ENCODE peak calls at places on chromosomes 13 and 19, in nine cellular contexts. K is AG09319, M is BJ, S is lower leg skin, D is bronchial epithelial cell, Q is left ventricle myocardium inferior, B is brain microvascular endothelial cell, A is AG04450, I is H9. F is an unnamed sample.

GRCh38 chr19:23596872-23597271 is 90.1 kb downstream of the ZNF675 start:
- DNase-seq in I (no peak), S (no peak), D (no peak), M (no peak), Q (no peak), A (no peak), B (no peak), K (no peak), F (no peak)

GRCh38 chr19:33325920-33326319 is 23.6 kb upstream of the CEBPA start:
- DNase-seq in I (no peak), K (no peak), D (no peak), S (no peak), M (no peak), A (no peak), B (no peak), Q (no peak), F (no peak)

GRCh38 chr19:18743281-18743825 is 47.8 kb downstream of the COMP start:
- DNase-seq in S (no peak), I (peak; percentile 29), B (peak; percentile 60), K (no peak), Q (peak; percentile 79), D (peak; percentile 17), M (no peak), A (peak; percentile 24), F (no peak)

GRCh38 chr19:28785961-28786360 is 427.0 kb downstream of the UQCRFS1 start:
- DNase-seq in A (no peak), M (no peak), K (no peak), B (no peak), S (no peak), I (peak; percentile 58), Q (no peak), D (no peak), F (no peak)

GRCh38 chr13:38844581-38844980 is 146.1 kb downstream of the STOML3 start:
- DNase-seq in I (no peak), S (no peak), K (no peak), D (no peak), B (no peak), M (no peak), A (no peak), Q (no peak), F (no peak)

GRCh38 chr19:44722131-44723121 is 23.5 kb downstream of the CEACAM16 start:
- DNase-seq in Q (no peak), I (no peak), K (no peak), M (no peak), S (no peak), A (no peak), B (no peak), D (no peak), F (peak; percentile 40)

GRCh38 chr13:30423891-30424290 is 1.6 kb downstream of the UBE2L5 start:
- DNase-seq in M (no peak), B (no peak), I (no peak), D (no peak), Q (no peak), S (no peak), K (no peak), A (no peak), F (no peak)

GRCh38 chr19:36136975-36137686 is 2.7 kb upstream of the CAPNS1 start:
- DNase-seq in K (no peak), I (no peak), M (no peak), S (peak; percentile 90), A (no peak), D (peak; percentile 95), Q (peak; percentile 40), B (peak; percentile 39), F (no peak)

GRCh38 chr19:18464646-18465045 is 26.7 kb upstream of the ISYNA1 start:
- DNase-seq in A (peak; percentile 85), D (no peak), K (peak; percentile 91), Q (peak; percentile 83), B (peak; percentile 82), I (no peak), M (no peak), S (peak; percentile 96), F (no peak)

GRCh38 chr19:14405758-14406644 is 13.1 kb downstream of the DDX39A start:
- DNase-seq in S (peak; percentile 95), D (peak; percentile 68), A (no peak), K (peak; percentile 44), Q (peak; percentile 80), B (peak; percentile 73), M (no peak), I (peak; percentile 99), F (peak; percentile 94)

GRCh38 chr19:40560092-40560507 is 16.6 kb upstream of the SHKBP1 start:
- DNase-seq in D (no peak), A (no peak), K (no peak), B (no peak), M (no peak), Q (no peak), I (no peak), S (no peak), F (no peak)

GRCh38 chr13:59562924-59563323 is 600.8 kb downstream of the DIAPH3 start:
- DNase-seq in Q (no peak), B (no peak), A (no peak), M (no peak), S (no peak), D (peak; percentile 7), K (no peak), I (no peak), F (no peak)

GRCh38 chr13:48896312-48896711 is 79.4 kb upstream of the FNDC3A start:
- DNase-seq in D (peak; percentile 78), Q (no peak), M (no peak), A (peak; percentile 38), S (no peak), B (peak; percentile 48), I (no peak), K (no peak), F (no peak)

GRCh38 chr19:45816236-45817009 is 1.3 kb upstream of the RSPH6A start:
- DNase-seq in Q (no peak), B (no peak), K (no peak), M (no peak), A (no peak), S (no peak), D (no peak), I (no peak), F (no peak)

GRCh38 chr13:20924758-20925394 is 22.3 kb upstream of the XPO4 start:
- DNase-seq in A (peak; percentile 70), S (peak; percentile 90), K (peak; percentile 54), Q (peak; percentile 60), B (peak; percentile 86), D (peak; percentile 69), I (peak; percentile 76), M (no peak), F (peak; percentile 81)

GRCh38 chr13:76879211-76879875 is 6.9 kb downstream of the KCTD12 start:
- DNase-seq in I (no peak), K (no peak), A (no peak), M (no peak), B (peak; percentile 85), D (peak; percentile 81), S (peak; percentile 95), Q (peak; percentile 66), F (no peak)

GRCh38 chr19:39843919-39844793 is 2.0 kb downstream of the FBL start:
- DNase-seq in Q (no peak), I (no peak), K (peak; percentile 18), S (no peak), D (peak; percentile 50), B (peak; percentile 40), A (peak; percentile 15), M (no peak), F (peak; percentile 66)

GRCh38 chr19:15177269-15178116 is 23.3 kb downstream of the NOTCH3 start:
- DNase-seq in K (peak; percentile 19), I (peak; percentile 87), B (peak; percentile 48), Q (peak; percentile 82), D (peak; percentile 45), S (peak; percentile 95), A (no peak), M (peak; percentile 6), F (peak; percentile 78)

GRCh38 chr13:93224545-93224944 is 2.1 kb upstream of the GPC6 start:
- DNase-seq in I (peak; percentile 77), A (no peak), B (peak; percentile 25), D (no peak), K (no peak), M (no peak), Q (no peak), S (no peak), F (no peak)

DNA sequence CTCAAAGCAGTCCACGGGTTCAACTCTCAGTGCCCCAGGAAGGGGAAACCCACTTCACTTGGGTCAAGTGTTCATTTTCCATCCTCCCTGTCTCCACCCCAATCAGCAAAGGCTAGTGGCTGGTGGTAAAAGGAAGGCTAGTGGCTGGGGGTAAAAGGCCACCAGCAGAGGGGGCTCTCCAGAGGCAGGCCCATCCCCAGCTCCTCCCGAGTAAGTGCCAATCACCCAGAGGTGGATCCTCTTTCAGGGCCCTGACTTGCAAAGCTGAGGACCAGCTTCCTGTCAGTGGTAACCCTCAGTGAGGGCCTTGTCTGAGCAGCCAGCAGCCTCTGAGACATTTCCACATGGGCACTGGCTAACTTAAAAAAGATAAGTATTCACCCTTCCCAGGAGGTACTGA is 22.0 kb upstream of the TPT1 start:
- DNase-seq in Q (no peak), A (no peak), D (no peak), S (no peak), I (peak; percentile 90), M (no peak), K (no peak), B (no peak), F (peak; percentile 10)
- TF ChIP-seq CTCF in Q (no peak), A (no peak), D (peak; percentile 14), S (no peak), I (peak; percentile 76), M (no peak), K (no peak), B (peak; percentile 23), F (peak; percentile 48)

GRCh38 chr13:98142427-98143156 is at the start of gene FARP1:
- DNase-seq in M (no peak), Q (peak; percentile 79), D (peak; percentile 38), S (peak; percentile 93), I (peak; percentile 78), B (no peak), A (no peak), K (peak; percentile 37), F (no peak)
- TF ChIP-seq CTCF in M (no peak), Q (peak; percentile 63), D (peak; percentile 27), S (no peak), I (peak; percentile 38), B (peak; percentile 23), A (peak; percentile 15), K (peak; percentile 12), F (no peak)

GRCh38 chr13:61706899-61707298 is 291.2 kb upstream of the PCDH20 start:
- DNase-seq in A (no peak), S (no peak), K (no peak), B (no peak), I (no peak), D (no peak), Q (no peak), M (no peak), F (no peak)

DNA sequence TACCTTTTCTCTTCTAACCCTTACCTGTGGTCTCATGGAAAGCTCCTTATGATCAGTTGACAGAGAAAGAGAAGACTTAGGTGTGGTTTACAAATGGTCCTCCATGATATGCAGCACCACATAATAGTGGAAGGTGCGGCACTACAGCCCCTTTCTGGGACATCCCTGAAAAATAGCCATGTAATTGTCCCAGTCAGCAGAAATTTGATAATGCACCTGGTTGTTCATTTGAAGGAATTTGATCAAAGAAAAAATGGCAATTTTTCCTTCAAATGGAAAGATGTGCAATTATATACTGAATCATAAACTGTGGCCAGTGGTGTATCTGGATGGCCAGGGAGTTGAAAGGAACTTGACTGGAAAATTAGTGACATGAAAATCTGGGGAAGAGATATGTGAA is 293.6 kb upstream of the PCDH20 start:
- DNase-seq in B (no peak), K (no peak), A (no peak), M (no peak), D (no peak), Q (no peak), I (no peak), S (no peak), F (no peak)
- TF ChIP-seq CTCF in B (no peak), K (no peak), A (no peak), M (no peak), D (no peak), Q (no peak), I (no peak), S (no peak), F (no peak)

GRCh38 chr13:88189724-88190123 is 518.6 kb downstream of the SLITRK5 start:
- DNase-seq in Q (no peak), D (no peak), S (no peak), B (no peak), M (no peak), K (no peak), I (no peak), A (no peak), F (no peak)
- TF ChIP-seq CTCF in Q (no peak), D (no peak), S (no peak), B (no peak), M (no peak), K (no peak), I (no peak), A (no peak), F (no peak)